ENCODE peak calls at places on chromosomes 1 and 21, in five cellular contexts. B is CD4-positive, CD25-positive, alpha-beta regulatory T cell; K is adrenal gland; X is substantia nigra; S is breast epithelium. D is an unnamed sample.

GRCh38 chr1:50348449-50349241 is 74.6 kb downstream of the DMRTA2 start:
- DNase-seq in B (peak), K (peak), X (peak), S (peak), D (peak)

GRCh38 chr1:31712041-31712440 is 8.2 kb upstream of the COL16A1 start:
- DNase-seq in B (no peak), K (no peak), X (no peak), S (no peak), D (no peak)

GRCh38 chr1:76687324-76688018 is 179.8 kb upstream of the ST6GALNAC5 start:
- DNase-seq in B (no peak), K (no peak), X (no peak), S (no peak), D (no peak)

GRCh38 chr1:205680073-205680851 is at the start of gene SLC45A3:
- DNase-seq in B (peak), K (no peak), X (no peak), S (no peak), D (no peak)

GRCh38 chr1:38334930-38335592 is 288.5 kb upstream of the POU3F1 start:
- DNase-seq in B (no peak), K (no peak), X (no peak), S (no peak), D (no peak)

GRCh38 chr1:67590329-67590728 is 94.7 kb upstream of the GADD45A start:
- DNase-seq in B (no peak), K (no peak), X (no peak), S (no peak), D (peak)

GRCh38 chr21:33024278-33025103 is 1.2 kb upstream of the OLIG2 start:
- DNase-seq in B (no peak), K (no peak), X (no peak), S (no peak), D (no peak)

GRCh38 chr1:26363549-26364448 is 8.8 kb downstream of the ZNF683 start:
- DNase-seq in B (peak), K (peak), X (peak), S (peak), D (peak)

GRCh38 chr1:244028701-244029100 is 22.4 kb upstream of the ZBTB18 start:
- DNase-seq in B (no peak), K (no peak), X (no peak), S (no peak), D (no peak)

GRCh38 chr1:203177471-203178039 is 1.9 kb upstream of the MYBPH start:
- DNase-seq in B (no peak), K (peak), X (no peak), S (no peak), D (peak)

GRCh38 chr1:210621712-210622111 is 293.0 kb downstream of the HHAT start:
- DNase-seq in B (no peak), K (no peak), X (no peak), S (no peak), D (no peak)

GRCh38 chr1:207949571-207950195 is 38.8 kb upstream of the CD34 start:
- DNase-seq in B (no peak), K (no peak), X (no peak), S (no peak), D (no peak)
- H3K27ac ChIP-seq in B (no peak), K (no peak), X (no peak), S (peak), D (peak)

GRCh38 chr1:233615571-233615970 is 1.7 kb downstream of the KCNK1 start:
- DNase-seq in B (no peak), K (no peak), X (no peak), S (no peak), D (no peak)
- H3K27ac ChIP-seq in B (no peak), K (no peak), X (peak), S (no peak), D (no peak)

DNA sequence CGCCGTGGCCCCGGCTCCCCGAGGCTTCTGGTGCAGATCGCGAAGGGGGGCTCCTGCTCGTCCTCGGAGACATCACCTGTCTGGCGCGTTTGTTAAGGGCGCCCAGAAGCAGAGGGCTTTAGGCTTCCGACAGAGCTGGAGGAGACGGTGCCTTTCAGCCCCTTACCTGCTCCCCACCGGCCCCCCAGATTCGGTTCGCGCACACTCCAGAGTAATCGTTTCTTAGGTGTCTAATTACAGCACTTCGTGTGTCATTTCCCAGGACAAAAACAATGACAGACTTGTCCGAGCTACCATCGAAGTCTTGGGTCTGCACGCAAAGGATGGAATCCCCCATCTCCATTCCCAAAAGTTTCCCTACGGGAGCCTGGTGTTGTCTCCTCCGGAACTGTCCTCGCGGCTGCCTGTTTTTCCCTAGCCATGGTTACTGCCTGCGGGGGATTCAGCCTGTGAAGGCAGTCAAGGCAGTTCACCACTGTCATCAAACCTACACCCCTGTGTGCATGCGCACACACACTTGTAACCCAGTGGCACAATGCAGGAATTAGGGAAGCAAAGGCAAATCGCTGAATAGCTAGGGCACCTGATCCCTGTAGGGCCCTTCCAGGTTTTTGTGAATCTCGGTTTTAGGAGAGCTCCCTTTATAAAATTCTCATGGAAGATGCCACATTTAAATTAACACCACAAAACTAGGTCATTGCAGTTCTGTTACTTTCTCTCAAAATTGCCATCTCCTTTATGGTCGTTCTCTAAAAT is 738 bp upstream of the CDC42BPA start:
- DNase-seq in B (no peak), K (peak), X (no peak), S (peak), D (peak)
- H3K27ac ChIP-seq in B (no peak), K (peak), X (peak), S (peak), D (peak)

GRCh38 chr1:183270541-183271141 is 84.6 kb downstream of the LAMC2 start:
- DNase-seq in B (no peak), K (no peak), X (no peak), S (no peak), D (no peak)
- H3K27ac ChIP-seq in B (no peak), K (no peak), X (no peak), S (peak), D (no peak)